ENCODE peak calls at places on chromosome 9, in eight cellular contexts. L is activated CD8-positive, alpha-beta memory T cell treated with anti-CD3 and anti-CD28 coated beads for 1 hour; B is A172; C is smooth muscle cell of the brain vasculature; Q is NCI-H1092; U is NCI-H1694; M is ACHN; Z is NCI-H1436 treated with DMSO at 0.1 percent for 48 hours. D is an unnamed sample.

GRCh38 chr9:91803143-91803940 is 146.7 kb downstream of the ROR2 start:
- DNase-seq in L (no peak), B (no peak), C (no peak), Q (no peak), U (no peak), M (no peak), Z (no peak), D (no peak)

GRCh38 chr9:84670106-84670800 is 724 bp downstream of the NTRK2 start:
- DNase-seq in L (no peak), B (no peak), C (no peak), Q (no peak), U (no peak), M (no peak), Z (no peak), D (no peak)

GRCh38 chr9:70884276-70884675 is 237.1 kb downstream of the TRPM3 start:
- DNase-seq in L (no peak), B (no peak), C (no peak), Q (no peak), U (no peak), M (no peak), Z (no peak), D (no peak)

GRCh38 chr9:113737414-113738271 is 138.5 kb upstream of the ZNF618 start:
- DNase-seq in L (no peak), B (peak), C (peak), Q (peak), U (peak), M (peak), Z (no peak), D (peak)

GRCh38 chr9:124629600-124629999 is 122.4 kb upstream of the NR5A1 start:
- DNase-seq in L (no peak), B (peak), C (no peak), Q (no peak), U (no peak), M (peak), Z (no peak), D (no peak)

GRCh38 chr9:128115187-128116103 is 12.1 kb downstream of the PTGES2 start:
- DNase-seq in L (no peak), B (no peak), C (no peak), Q (no peak), U (no peak), M (no peak), Z (no peak), D (no peak)

GRCh38 chr9:2107906-2108451 is 92.8 kb downstream of the SMARCA2 start:
- DNase-seq in L (no peak), B (no peak), C (no peak), Q (no peak), U (no peak), M (no peak), Z (no peak), D (no peak)

GRCh38 chr9:89525673-89526374 is 27.9 kb upstream of the SEMA4D start:
- DNase-seq in L (no peak), B (no peak), C (no peak), Q (no peak), U (no peak), M (no peak), Z (no peak), D (no peak)

GRCh38 chr9:108606408-108606807 is 249.4 kb downstream of the ACTL7B start:
- DNase-seq in L (no peak), B (no peak), C (no peak), Q (no peak), U (no peak), M (no peak), Z (no peak), D (no peak)

GRCh38 chr9:95874989-95875304 is 544 bp upstream of the ERCC6L2 start:
- DNase-seq in L (peak), B (peak), C (no peak), Q (peak), U (no peak), M (peak), Z (no peak), D (no peak)

GRCh38 chr9:77063645-77064285 is 44.3 kb downstream of the FOXB2 start:
- DNase-seq in L (no peak), B (peak), C (peak), Q (no peak), U (no peak), M (peak), Z (no peak), D (no peak)

GRCh38 chr9:19231126-19232035 is 888 bp downstream of the DENND4C start:
- DNase-seq in L (no peak), B (peak), C (no peak), Q (no peak), U (no peak), M (peak), Z (no peak), D (no peak)

GRCh38 chr9:20001058-20001457 is 212.2 kb upstream of the SLC24A2 start:
- DNase-seq in L (no peak), B (no peak), C (no peak), Q (no peak), U (no peak), M (no peak), Z (no peak), D (no peak)

GRCh38 chr9:35996358-35996970 is 38.5 kb upstream of the OR2S2 start:
- DNase-seq in L (no peak), B (no peak), C (peak), Q (no peak), U (no peak), M (peak), Z (no peak), D (no peak)

GRCh38 chr9:122821278-122821952 is 7.0 kb downstream of the PDCL start:
- DNase-seq in L (no peak), B (no peak), C (no peak), Q (no peak), U (no peak), M (no peak), Z (no peak), D (no peak)

GRCh38 chr9:70117835-70118319 is 74.2 kb downstream of the MAMDC2 start:
- DNase-seq in L (no peak), B (peak), C (no peak), Q (no peak), U (no peak), M (peak), Z (no peak), D (no peak)

GRCh38 chr9:974064-974992 is 2.1 kb upstream of the DMRT3 start:
- DNase-seq in L (no peak), B (no peak), C (no peak), Q (no peak), U (no peak), M (no peak), Z (no peak), D (no peak)

GRCh38 chr9:82490019-82490499 is 501.5 kb downstream of the SPATA31D1 start:
- DNase-seq in L (no peak), B (peak), C (no peak), Q (no peak), U (no peak), M (no peak), Z (no peak), D (no peak)

GRCh38 chr9:78806492-78807160 is 509.7 kb downstream of the PSAT1 start:
- DNase-seq in L (no peak), B (no peak), C (no peak), Q (no peak), U (no peak), M (peak), Z (no peak), D (no peak)

GRCh38 chr9:87651431-87651830 is 74.5 kb upstream of the CTSL start:
- DNase-seq in L (no peak), B (no peak), C (no peak), Q (no peak), U (no peak), M (no peak), Z (no peak), D (no peak)

GRCh38 chr9:38682713-38683112 is 37.2 kb downstream of the FAM240B start:
- DNase-seq in L (no peak), B (peak), C (peak), Q (no peak), U (no peak), M (peak), Z (no peak), D (no peak)

GRCh38 chr9:132993511-132993939 is 15.0 kb downstream of the GFI1B start:
- DNase-seq in L (no peak), B (no peak), C (no peak), Q (no peak), U (no peak), M (no peak), Z (no peak), D (no peak)